ENCODE peak calls at places on chromosomes 16 and 17, in seven cellular contexts. H is colonic mucosa, O is BE2C, C is choroid plexus epithelial cell, F is GM06990, Y is GM12865, R is AG04450. Z is an unnamed sample.

GRCh38 chr17:47695664-47696376 is 1.9 kb downstream of the TBKBP1 start:
- DNase-seq in O (no peak), C (no peak), R (no peak), F (no peak), Y (no peak), H (no peak), Z (no peak)

GRCh38 chr16:29841631-29842030 is 21.4 kb downstream of the MVP start:
- DNase-seq in Y (no peak), H (no peak), F (no peak), C (no peak), R (no peak), O (no peak), Z (no peak)

GRCh38 chr17:58239987-58240386 is 1.6 kb downstream of the LPO start:
- DNase-seq in Y (no peak), F (no peak), R (no peak), O (no peak), H (no peak), C (no peak), Z (no peak)

GRCh38 chr16:27103954-27104353 is 37.2 kb downstream of the C16orf82 start:
- DNase-seq in O (no peak), H (no peak), C (no peak), F (no peak), Y (no peak), R (no peak), Z (no peak)

GRCh38 chr17:41937970-41938851 is 7.8 kb downstream of the ODAD4 start:
- DNase-seq in R (no peak), F (no peak), Y (no peak), H (no peak), C (no peak), O (peak), Z (no peak)

GRCh38 chr16:67672739-67673662 is 6.4 kb downstream of the C16orf86 start:
- DNase-seq in R (peak), O (peak), F (no peak), Y (peak), C (peak), H (peak), Z (peak)

GRCh38 chr16:58411736-58412614 is 19.7 kb downstream of the GINS3 start:
- DNase-seq in H (no peak), F (no peak), O (no peak), R (no peak), Y (no peak), C (no peak), Z (no peak)

GRCh38 chr16:85067024-85067423 is 39.4 kb downstream of the KIAA0513 start:
- DNase-seq in R (no peak), F (no peak), C (no peak), H (no peak), O (no peak), Y (no peak), Z (no peak)

GRCh38 chr17:43667506-43668438 is 6.0 kb upstream of the MEOX1 start:
- DNase-seq in H (no peak), O (no peak), C (peak), Y (no peak), R (no peak), F (no peak), Z (peak)

GRCh38 chr17:10612957-10613744 is 44.0 kb downstream of the MYH3 start:
- DNase-seq in O (no peak), Y (no peak), F (no peak), H (no peak), C (peak), R (no peak), Z (no peak)

GRCh38 chr16:89661215-89661614 is 3.6 kb downstream of the SPATA33 start:
- DNase-seq in Y (no peak), C (no peak), H (no peak), F (no peak), R (no peak), O (no peak), Z (no peak)

GRCh38 chr17:82439194-82439828 is 11.2 kb downstream of the CYBC1 start:
- DNase-seq in Y (no peak), F (no peak), R (no peak), O (no peak), H (no peak), C (no peak), Z (no peak)

GRCh38 chr17:82325286-82326180 is 8.0 kb downstream of the SECTM1 start:
- DNase-seq in C (no peak), R (no peak), F (no peak), Y (no peak), H (no peak), O (no peak), Z (no peak)

DNA sequence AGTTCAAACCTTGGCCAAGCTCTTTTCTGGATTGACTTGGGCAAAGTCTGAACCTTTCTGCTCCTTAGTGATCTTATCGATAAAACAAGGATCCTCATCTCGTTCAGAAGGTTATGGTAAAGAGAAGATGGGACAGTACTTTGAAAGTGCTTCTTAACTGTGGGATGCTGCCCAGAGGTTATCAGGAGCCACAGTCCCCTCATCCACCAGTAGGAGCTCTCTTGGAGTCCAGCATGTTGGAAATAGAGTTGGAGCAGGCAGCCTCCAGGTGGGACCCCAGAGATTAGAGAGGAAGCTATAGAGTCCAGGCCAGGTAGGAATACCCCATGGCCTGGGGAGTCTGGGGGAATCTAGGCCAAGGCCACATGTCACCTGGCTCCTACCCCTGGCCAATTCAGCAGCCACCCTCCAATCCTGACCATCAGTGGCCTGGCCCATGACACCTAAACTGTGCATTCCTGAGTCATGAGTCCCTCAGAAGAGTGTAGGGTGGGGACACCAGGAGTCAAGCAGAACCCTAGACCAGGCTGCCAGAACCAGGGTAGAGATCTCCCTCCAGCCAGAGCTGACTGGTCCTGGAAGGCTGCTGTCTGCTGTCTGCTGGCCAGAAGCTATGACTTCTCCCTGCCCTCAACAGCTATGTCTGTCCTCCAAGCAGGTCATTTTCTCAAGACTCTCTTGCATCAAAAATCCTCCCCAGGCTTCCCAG is 144.3 kb downstream of the AIPL1 start:
- DNase-seq in H (no peak), F (no peak), R (no peak), Y (no peak), C (no peak), O (no peak), Z (no peak)
- TF ChIP-seq CTCF in H (no peak), F (no peak), R (no peak), Y (no peak), C (no peak), O (no peak), Z (no peak)

GRCh38 chr16:11165349-11165748 is 90.7 kb downstream of the SOCS1 start:
- DNase-seq in H (no peak), C (no peak), Y (no peak), F (no peak), R (no peak), O (no peak), Z (no peak)

GRCh38 chr16:11165894-11166665 is 89.9 kb downstream of the SOCS1 start:
- DNase-seq in C (no peak), F (no peak), O (no peak), Y (no peak), R (no peak), H (no peak), Z (no peak)

GRCh38 chr16:11168386-11169065 is 87.5 kb downstream of the SOCS1 start:
- DNase-seq in H (no peak), R (no peak), F (no peak), C (no peak), Y (no peak), O (no peak), Z (no peak)

GRCh38 chr16:11170201-11170600 is 85.8 kb downstream of the SOCS1 start:
- DNase-seq in H (no peak), F (no peak), C (no peak), Y (no peak), O (no peak), R (no peak), Z (no peak)

GRCh38 chr16:11167581-11167980 is 88.4 kb downstream of the SOCS1 start:
- DNase-seq in Y (no peak), O (no peak), C (no peak), R (no peak), H (no peak), F (no peak), Z (no peak)
- TF ChIP-seq CTCF in Y (no peak), O (no peak), C (no peak), R (no peak), H (no peak), F (no peak), Z (no peak)

GRCh38 chr17:40419559-40420331 is 2.0 kb upstream of the TOP2A start:
- DNase-seq in R (no peak), Y (no peak), F (no peak), O (no peak), H (no peak), C (no peak), Z (no peak)

GRCh38 chr17:40427002-40427491 is 9.4 kb upstream of the TOP2A start:
- DNase-seq in Y (no peak), C (no peak), F (no peak), H (peak), R (no peak), O (no peak), Z (peak)

GRCh38 chr17:40425741-40426140 is 8.0 kb upstream of the TOP2A start:
- DNase-seq in F (no peak), R (no peak), Y (no peak), H (no peak), O (no peak), C (no peak), Z (no peak)

GRCh38 chr17:40418428-40418706 is 671 bp upstream of the TOP2A start:
- DNase-seq in Y (no peak), C (no peak), F (no peak), R (no peak), H (no peak), O (no peak), Z (peak)

GRCh38 chr17:40422990-40423611 is 5.4 kb upstream of the TOP2A start:
- DNase-seq in C (no peak), O (peak), H (no peak), F (no peak), Y (no peak), R (no peak), Z (no peak)
- TF ChIP-seq CTCF in C (peak), O (peak), H (no peak), F (peak), Y (no peak), R (no peak), Z (no peak)

DNA sequence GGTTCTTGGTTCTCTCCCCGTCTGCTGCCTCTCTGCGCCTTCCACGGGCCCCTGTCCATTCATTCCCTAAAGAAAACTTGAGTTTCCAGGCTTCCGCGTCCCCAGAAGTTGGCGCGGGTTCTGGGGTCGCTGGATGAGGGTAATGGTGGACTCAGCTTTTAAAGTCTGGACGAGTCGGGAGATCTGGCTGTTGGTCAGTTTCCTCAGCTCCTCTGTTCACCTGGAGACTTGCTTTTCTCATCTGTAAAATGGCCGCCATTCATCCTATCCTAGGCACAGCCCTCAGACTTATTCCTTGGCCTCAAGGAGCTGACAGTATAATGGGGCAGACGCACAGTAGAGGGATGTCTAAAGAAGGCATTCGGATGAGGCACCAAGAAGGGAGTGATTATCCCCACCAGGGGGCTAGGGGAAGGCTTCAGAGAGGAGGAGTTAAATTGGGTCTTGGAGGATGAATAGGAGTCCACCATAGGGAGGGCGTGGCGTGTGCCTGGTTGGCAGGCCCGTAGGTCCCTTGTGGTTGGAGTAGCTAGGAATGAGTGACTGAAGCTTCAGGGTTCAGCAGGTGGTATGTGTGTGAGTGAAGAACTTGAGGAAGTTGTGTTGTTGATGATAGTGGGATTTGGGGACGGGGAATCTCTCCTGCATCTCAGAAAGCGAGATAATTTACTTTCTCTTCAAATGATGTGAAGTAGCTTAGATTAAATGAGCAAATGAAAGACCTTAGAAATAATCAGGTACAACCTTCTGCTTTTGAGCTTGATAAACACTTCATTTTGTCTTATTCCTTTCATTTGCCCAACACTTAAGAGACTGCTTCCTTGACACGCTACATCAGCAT is 655 bp downstream of the VPS35L start:
- DNase-seq in O (peak), H (peak), F (no peak), Y (peak), R (no peak), C (peak), Z (peak)
- TF ChIP-seq CTCF in O (peak), H (no peak), F (no peak), Y (no peak), R (no peak), C (peak), Z (peak)

GRCh38 chr17:12231027-12231682 is 210.5 kb downstream of the MAP2K4 start:
- DNase-seq in H (no peak), Y (no peak), O (no peak), C (no peak), R (peak), F (no peak), Z (no peak)
- TF ChIP-seq CTCF in H (no peak), Y (no peak), O (no peak), C (no peak), R (no peak), F (no peak), Z (no peak)

GRCh38 chr16:88558457-88559442 is 11.5 kb upstream of the ZC3H18 start:
- DNase-seq in H (peak), R (peak), O (peak), C (peak), Y (peak), F (no peak), Z (peak)
- TF ChIP-seq CTCF in H (no peak), R (peak), O (peak), C (peak), Y (peak), F (peak), Z (peak)

Z was measured in activated CD8-positive, alpha-beta T cell treated with anti-CD3 and anti-CD28 coated beads for 36 hours.